ENCODE peak calls at places on chromosomes 13 and 19, in eight cellular contexts. One of them, this sample, is unnamed.

GRCh38 chr19:6011794-6012193 is 33.9 kb upstream of the RANBP3 start:
- DNase-seq in psoas muscle: no peak
- DNase-seq in thoracic aorta: no peak
- DNase-seq in suprapubic skin: no peak
- DNase-seq in fibroblast of villous mesenchyme: no peak
- DNase-seq in sigmoid colon: no peak
- DNase-seq in transverse colon: no peak
- DNase-seq in WERI-Rb-1: no peak
- DNase-seq in this sample: no peak

GRCh38 chr13:50149143-50149703 is 134.0 kb downstream of the KCNRG start:
- DNase-seq in thoracic aorta: no peak
- DNase-seq in transverse colon: no peak
- DNase-seq in psoas muscle: no peak
- DNase-seq in suprapubic skin: no peak
- DNase-seq in sigmoid colon: no peak
- DNase-seq in WERI-Rb-1: no peak
- DNase-seq in fibroblast of villous mesenchyme: peak; percentile 68
- DNase-seq in this sample: no peak

GRCh38 chr19:10766681-10767201 is 48.9 kb downstream of the DNM2 start:
- DNase-seq in suprapubic skin: no peak
- DNase-seq in transverse colon: no peak
- DNase-seq in WERI-Rb-1: no peak
- DNase-seq in sigmoid colon: no peak
- DNase-seq in fibroblast of villous mesenchyme: no peak
- DNase-seq in thoracic aorta: no peak
- DNase-seq in psoas muscle: no peak
- DNase-seq in this sample: no peak

GRCh38 chr13:106078191-106078590 is 457.3 kb downstream of the EFNB2 start:
- DNase-seq in transverse colon: no peak
- DNase-seq in WERI-Rb-1: no peak
- DNase-seq in sigmoid colon: no peak
- DNase-seq in thoracic aorta: no peak
- DNase-seq in suprapubic skin: no peak
- DNase-seq in psoas muscle: no peak
- DNase-seq in fibroblast of villous mesenchyme: no peak
- DNase-seq in this sample: no peak

GRCh38 chr13:51364404-51365008 is 25.0 kb downstream of the SERPINE3 start:
- DNase-seq in sigmoid colon: no peak
- DNase-seq in thoracic aorta: no peak
- DNase-seq in psoas muscle: no peak
- DNase-seq in transverse colon: no peak
- DNase-seq in fibroblast of villous mesenchyme: peak; percentile 20
- DNase-seq in suprapubic skin: no peak
- DNase-seq in WERI-Rb-1: no peak
- DNase-seq in this sample: no peak

GRCh38 chr13:75153834-75154233 is 328.1 kb downstream of the TBC1D4 start:
- DNase-seq in thoracic aorta: no peak
- DNase-seq in sigmoid colon: no peak
- DNase-seq in fibroblast of villous mesenchyme: peak; percentile 63
- DNase-seq in suprapubic skin: no peak
- DNase-seq in transverse colon: no peak
- DNase-seq in psoas muscle: no peak
- DNase-seq in WERI-Rb-1: no peak
- DNase-seq in this sample: no peak

GRCh38 chr13:40271931-40272775 is 394.3 kb downstream of the FOXO1 start:
- DNase-seq in transverse colon: peak; percentile 38
- DNase-seq in thoracic aorta: peak; percentile 76
- DNase-seq in suprapubic skin: peak; percentile 89
- DNase-seq in fibroblast of villous mesenchyme: peak; percentile 78
- DNase-seq in WERI-Rb-1: no peak
- DNase-seq in sigmoid colon: peak; percentile 93
- DNase-seq in psoas muscle: peak; percentile 76
- DNase-seq in this sample: no peak

GRCh38 chr13:91331047-91331915 is 16.2 kb upstream of the MIR17HG start:
- DNase-seq in suprapubic skin: no peak
- DNase-seq in WERI-Rb-1: no peak
- DNase-seq in sigmoid colon: no peak
- DNase-seq in transverse colon: no peak
- DNase-seq in psoas muscle: no peak
- DNase-seq in fibroblast of villous mesenchyme: no peak
- DNase-seq in thoracic aorta: no peak
- DNase-seq in this sample: no peak

GRCh38 chr13:59086147-59086546 is 1077.6 kb downstream of the DIAPH3 start:
- DNase-seq in suprapubic skin: no peak
- DNase-seq in WERI-Rb-1: no peak
- DNase-seq in thoracic aorta: no peak
- DNase-seq in sigmoid colon: no peak
- DNase-seq in psoas muscle: no peak
- DNase-seq in fibroblast of villous mesenchyme: peak; percentile 14
- DNase-seq in transverse colon: no peak
- DNase-seq in this sample: no peak

GRCh38 chr13:111903143-111903542 is 163.8 kb upstream of the SOX1 start:
- DNase-seq in WERI-Rb-1: peak; percentile 6
- DNase-seq in suprapubic skin: peak; percentile 7
- DNase-seq in sigmoid colon: peak; percentile 28
- DNase-seq in transverse colon: no peak
- DNase-seq in psoas muscle: no peak
- DNase-seq in fibroblast of villous mesenchyme: no peak
- DNase-seq in thoracic aorta: no peak
- DNase-seq in this sample: no peak

GRCh38 chr13:96672016-96672415 is 322.3 kb downstream of the OXGR1 start:
- DNase-seq in transverse colon: no peak
- DNase-seq in sigmoid colon: no peak
- DNase-seq in suprapubic skin: no peak
- DNase-seq in thoracic aorta: no peak
- DNase-seq in WERI-Rb-1: no peak
- DNase-seq in psoas muscle: no peak
- DNase-seq in fibroblast of villous mesenchyme: no peak
- DNase-seq in this sample: no peak

GRCh38 chr19:49741210-49741844 is 21.8 kb downstream of the TSKS start:
- DNase-seq in fibroblast of villous mesenchyme: no peak
- DNase-seq in psoas muscle: no peak
- DNase-seq in WERI-Rb-1: no peak
- DNase-seq in sigmoid colon: no peak
- DNase-seq in suprapubic skin: no peak
- DNase-seq in thoracic aorta: no peak
- DNase-seq in transverse colon: no peak
- DNase-seq in this sample: no peak

GRCh38 chr19:19224852-19225494 is 13.2 kb downstream of the NCAN start:
- DNase-seq in sigmoid colon: no peak
- DNase-seq in transverse colon: peak; percentile 82
- DNase-seq in WERI-Rb-1: peak; percentile 95
- DNase-seq in psoas muscle: peak; percentile 60
- DNase-seq in suprapubic skin: no peak
- DNase-seq in fibroblast of villous mesenchyme: peak; percentile 79
- DNase-seq in thoracic aorta: no peak
- DNase-seq in this sample: peak; percentile 18

GRCh38 chr19:19223060-19223459 is 11.3 kb downstream of the NCAN start:
- DNase-seq in transverse colon: no peak
- DNase-seq in fibroblast of villous mesenchyme: no peak
- DNase-seq in sigmoid colon: no peak
- DNase-seq in WERI-Rb-1: no peak
- DNase-seq in suprapubic skin: no peak
- DNase-seq in psoas muscle: no peak
- DNase-seq in thoracic aorta: no peak
- DNase-seq in this sample: no peak

GRCh38 chr19:19226204-19226603 is 14.4 kb downstream of the NCAN start:
- DNase-seq in suprapubic skin: no peak
- DNase-seq in WERI-Rb-1: no peak
- DNase-seq in fibroblast of villous mesenchyme: no peak
- DNase-seq in psoas muscle: no peak
- DNase-seq in thoracic aorta: no peak
- DNase-seq in transverse colon: no peak
- DNase-seq in sigmoid colon: no peak
- DNase-seq in this sample: no peak

GRCh38 chr19:19223636-19224035 is 11.9 kb downstream of the NCAN start:
- DNase-seq in sigmoid colon: no peak
- DNase-seq in fibroblast of villous mesenchyme: no peak
- DNase-seq in thoracic aorta: no peak
- DNase-seq in suprapubic skin: no peak
- DNase-seq in WERI-Rb-1: no peak
- DNase-seq in psoas muscle: no peak
- DNase-seq in transverse colon: no peak
- DNase-seq in this sample: no peak

DNA sequence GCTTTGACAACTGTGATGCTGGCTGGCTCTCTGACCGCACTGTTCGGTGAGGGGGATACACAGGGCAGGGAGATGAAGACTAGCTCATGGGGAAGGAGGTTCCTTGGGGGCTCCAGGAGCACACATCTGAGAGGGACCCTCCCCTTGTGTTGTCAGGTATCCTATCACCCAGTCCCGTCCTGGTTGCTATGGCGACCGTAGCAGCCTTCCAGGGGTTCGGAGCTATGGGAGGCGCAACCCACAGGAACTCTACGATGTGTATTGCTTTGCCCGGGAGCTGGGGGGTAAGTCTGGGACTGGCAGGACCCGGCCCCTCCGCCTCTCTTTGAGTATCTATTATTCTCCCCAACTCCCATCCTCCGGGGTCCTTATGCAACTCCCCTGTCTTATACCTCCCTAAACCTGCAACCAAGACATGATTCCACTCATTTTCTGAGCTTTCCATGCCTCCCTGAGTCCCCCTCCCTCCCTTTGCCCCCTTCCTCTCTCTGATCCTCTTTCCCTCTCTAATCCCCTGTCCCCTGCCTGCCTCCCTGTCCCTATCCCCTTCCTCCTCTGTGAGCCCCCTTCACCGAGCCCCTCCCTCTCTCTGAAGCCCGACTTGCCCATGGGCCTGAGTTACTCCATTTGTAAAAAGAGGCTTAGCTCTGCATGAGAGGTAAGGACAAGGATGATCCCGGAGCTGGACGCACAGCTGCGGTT is 12.5 kb downstream of the NCAN start:
- DNase-seq in transverse colon: no peak
- DNase-seq in WERI-Rb-1: peak; percentile 75
- DNase-seq in thoracic aorta: no peak
- DNase-seq in psoas muscle: no peak
- DNase-seq in sigmoid colon: no peak
- DNase-seq in suprapubic skin: no peak
- DNase-seq in fibroblast of villous mesenchyme: no peak
- DNase-seq in this sample: no peak
- H3K4me3 ChIP-seq in transverse colon: no peak overlapping the region
- H3K4me3 ChIP-seq in WERI-Rb-1: peak overlapping the region; percentile 28
- H3K4me3 ChIP-seq in thoracic aorta: peak overlapping the region; percentile 69
- H3K4me3 ChIP-seq in psoas muscle: no peak overlapping the region
- H3K4me3 ChIP-seq in sigmoid colon: no peak overlapping the region
- H3K4me3 ChIP-seq in suprapubic skin: peak overlapping the region; percentile 52
- H3K4me3 ChIP-seq in fibroblast of villous mesenchyme: peak overlapping the region; percentile 30
- H3K4me3 ChIP-seq in this sample: no peak overlapping the region

DNA sequence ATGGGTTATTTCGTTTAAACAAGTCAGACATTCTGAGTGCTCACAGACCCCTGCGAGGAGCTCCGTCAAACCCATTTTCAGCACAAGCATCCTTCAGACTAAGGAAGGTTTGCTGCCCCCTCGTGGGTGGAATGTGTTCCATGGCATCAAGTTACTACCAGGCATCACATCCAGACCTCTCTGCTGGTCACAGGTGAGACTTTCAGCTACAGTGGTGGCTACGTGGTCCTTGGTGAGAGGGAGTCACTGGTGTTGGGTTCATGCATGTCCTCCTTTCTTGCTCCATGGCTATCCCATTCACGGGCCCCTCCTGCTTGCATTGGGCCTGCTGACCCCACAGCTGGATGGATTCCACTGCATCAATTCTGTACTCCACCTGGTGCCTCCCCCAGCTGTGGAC is 9.1 kb upstream of the LILRB5 start:
- DNase-seq in WERI-Rb-1: peak; percentile 69
- DNase-seq in suprapubic skin: peak; percentile 86
- DNase-seq in psoas muscle: peak; percentile 56
- DNase-seq in thoracic aorta: no peak
- DNase-seq in transverse colon: peak; percentile 79
- DNase-seq in sigmoid colon: peak; percentile 76
- DNase-seq in fibroblast of villous mesenchyme: peak; percentile 65
- DNase-seq in this sample: peak; percentile 27
- TF ChIP-seq CTCF in WERI-Rb-1: peak; percentile 76
- TF ChIP-seq CTCF in suprapubic skin: peak; percentile 69
- TF ChIP-seq CTCF in psoas muscle: peak; percentile 41
- TF ChIP-seq CTCF in thoracic aorta: peak; percentile 50
- TF ChIP-seq CTCF in transverse colon: peak; percentile 61
- TF ChIP-seq CTCF in sigmoid colon: peak; percentile 29
- TF ChIP-seq CTCF in fibroblast of villous mesenchyme: peak; percentile 73
- TF ChIP-seq CTCF in this sample: peak; percentile 89

GRCh38 chr19:4090351-4091220 is 23.9 kb upstream of the ZBTB7A start:
- DNase-seq in WERI-Rb-1: no peak
- DNase-seq in suprapubic skin: no peak
- DNase-seq in sigmoid colon: no peak
- DNase-seq in thoracic aorta: no peak
- DNase-seq in fibroblast of villous mesenchyme: no peak
- DNase-seq in psoas muscle: no peak
- DNase-seq in transverse colon: no peak
- DNase-seq in this sample: no peak

GRCh38 chr19:4089400-4089908 is 22.8 kb upstream of the ZBTB7A start:
- DNase-seq in fibroblast of villous mesenchyme: no peak
- DNase-seq in sigmoid colon: no peak
- DNase-seq in transverse colon: peak; percentile 39
- DNase-seq in WERI-Rb-1: no peak
- DNase-seq in suprapubic skin: no peak
- DNase-seq in psoas muscle: no peak
- DNase-seq in thoracic aorta: no peak
- DNase-seq in this sample: no peak

GRCh38 chr19:4089946-4090345 is 23.2 kb upstream of the ZBTB7A start:
- DNase-seq in sigmoid colon: no peak
- DNase-seq in transverse colon: no peak
- DNase-seq in psoas muscle: no peak
- DNase-seq in suprapubic skin: no peak
- DNase-seq in WERI-Rb-1: no peak
- DNase-seq in thoracic aorta: no peak
- DNase-seq in fibroblast of villous mesenchyme: no peak
- DNase-seq in this sample: no peak

GRCh38 chr19:4088065-4088679 is 21.5 kb upstream of the ZBTB7A start:
- DNase-seq in transverse colon: no peak
- DNase-seq in suprapubic skin: no peak
- DNase-seq in fibroblast of villous mesenchyme: no peak
- DNase-seq in thoracic aorta: no peak
- DNase-seq in WERI-Rb-1: no peak
- DNase-seq in sigmoid colon: no peak
- DNase-seq in psoas muscle: no peak
- DNase-seq in this sample: no peak

GRCh38 chr19:4088975-4089374 is 22.3 kb upstream of the ZBTB7A start:
- DNase-seq in fibroblast of villous mesenchyme: no peak
- DNase-seq in sigmoid colon: no peak
- DNase-seq in transverse colon: no peak
- DNase-seq in suprapubic skin: no peak
- DNase-seq in thoracic aorta: no peak
- DNase-seq in psoas muscle: no peak
- DNase-seq in WERI-Rb-1: no peak
- DNase-seq in this sample: no peak
- H3K4me3 ChIP-seq in fibroblast of villous mesenchyme: no peak overlapping the region
- H3K4me3 ChIP-seq in sigmoid colon: no peak overlapping the region
- H3K4me3 ChIP-seq in transverse colon: no peak overlapping the region
- H3K4me3 ChIP-seq in suprapubic skin: peak overlapping the region; percentile 13
- H3K4me3 ChIP-seq in thoracic aorta: peak overlapping the region; percentile 52
- H3K4me3 ChIP-seq in psoas muscle: peak overlapping the region; percentile 8
- H3K4me3 ChIP-seq in WERI-Rb-1: no peak overlapping the region
- H3K4me3 ChIP-seq in this sample: no peak overlapping the region

GRCh38 chr13:77489566-77490337 is 45.8 kb upstream of the SCEL start:
- DNase-seq in sigmoid colon: no peak
- DNase-seq in transverse colon: no peak
- DNase-seq in WERI-Rb-1: no peak
- DNase-seq in psoas muscle: no peak
- DNase-seq in fibroblast of villous mesenchyme: no peak
- DNase-seq in thoracic aorta: no peak
- DNase-seq in suprapubic skin: no peak
- DNase-seq in this sample: no peak

GRCh38 chr13:77494226-77494625 is 41.3 kb upstream of the SCEL start:
- DNase-seq in suprapubic skin: no peak
- DNase-seq in psoas muscle: no peak
- DNase-seq in fibroblast of villous mesenchyme: no peak
- DNase-seq in WERI-Rb-1: no peak
- DNase-seq in thoracic aorta: no peak
- DNase-seq in transverse colon: no peak
- DNase-seq in sigmoid colon: no peak
- DNase-seq in this sample: no peak

GRCh38 chr13:77492982-77493381 is 42.5 kb upstream of the SCEL start:
- DNase-seq in sigmoid colon: no peak
- DNase-seq in psoas muscle: no peak
- DNase-seq in transverse colon: no peak
- DNase-seq in fibroblast of villous mesenchyme: peak; percentile 19
- DNase-seq in suprapubic skin: no peak
- DNase-seq in thoracic aorta: no peak
- DNase-seq in WERI-Rb-1: no peak
- DNase-seq in this sample: no peak
- TF ChIP-seq CTCF in sigmoid colon: no peak
- TF ChIP-seq CTCF in psoas muscle: peak; percentile 46
- TF ChIP-seq CTCF in transverse colon: no peak
- TF ChIP-seq CTCF in fibroblast of villous mesenchyme: peak; percentile 41
- TF ChIP-seq CTCF in suprapubic skin: peak; percentile 53
- TF ChIP-seq CTCF in thoracic aorta: no peak
- TF ChIP-seq CTCF in WERI-Rb-1: peak; percentile 15
- TF ChIP-seq CTCF in this sample: peak; percentile 60